ENCODE peak calls at places on chromosome 12, in four cellular contexts. K, C, J and Y are unnamed samples.
A peak's percentile ranks its signal among the peaks of the same experiment; 100 is the strongest.

GRCh38 chr12:109762071-109762672 is 48.5 kb downstream of the FAM222A start:
- DNase-seq in J (no peak), K (no peak), C (no peak), Y (no peak)

GRCh38 chr12:67039995-67040860 is 228.9 kb upstream of the CAND1 start:
- DNase-seq in K (no peak), J (no peak), C (peak; percentile 41), Y (no peak)

GRCh38 chr12:28830491-28830890 is 318.6 kb upstream of the FAR2 start:
- DNase-seq in K (no peak), J (no peak), C (no peak), Y (no peak)

GRCh38 chr12:25056486-25057130 is 107.7 kb upstream of the BCAT1 start:
- DNase-seq in J (no peak), K (no peak), C (no peak), Y (no peak)

GRCh38 chr12:795305-795704 is 42.9 kb downstream of the WNK1 start:
- DNase-seq in K (no peak), C (no peak), J (no peak), Y (peak; percentile 64)

GRCh38 chr12:27334721-27335082 is 2.1 kb downstream of the BMAL2 start:
- DNase-seq in K (no peak), J (no peak), C (no peak), Y (no peak)

GRCh38 chr12:47789141-47789540 is 16.1 kb downstream of the SLC48A1 start:
- DNase-seq in J (no peak), C (no peak), K (no peak), Y (no peak)

GRCh38 chr12:64650762-64651161 is 40.5 kb downstream of the RASSF3 start:
- DNase-seq in C (no peak), K (peak; percentile 68), J (peak; percentile 39), Y (peak; percentile 45)

GRCh38 chr12:105331805-105332251 is 1.3 kb downstream of the C12orf75 start:
- DNase-seq in J (no peak), C (peak; percentile 24), K (peak; percentile 21), Y (no peak)

GRCh38 chr12:67634167-67634793 is 14.3 kb upstream of the DYRK2 start:
- DNase-seq in C (no peak), K (no peak), J (no peak), Y (no peak)

GRCh38 chr12:44077293-44077692 is 241.4 kb downstream of the TMEM117 start:
- DNase-seq in K (no peak), C (no peak), J (no peak), Y (no peak)

GRCh38 chr12:219891-220352 is 6.0 kb upstream of the SLC6A12 start:
- DNase-seq in C (peak; percentile 79), J (peak; percentile 32), K (peak; percentile 87), Y (peak; percentile 16)

GRCh38 chr12:107319536-107320030 is 226.2 kb upstream of the CRY1 start:
- DNase-seq in K (peak; percentile 19), J (peak; percentile 34), C (no peak), Y (no peak)

GRCh38 chr12:11580125-11580751 is 69.2 kb upstream of the ETV6 start:
- DNase-seq in J (peak; percentile 89), C (no peak), K (no peak), Y (peak; percentile 11)

GRCh38 chr12:83313322-83313721 is 626.6 kb downstream of the TMTC2 start:
- DNase-seq in K (no peak), J (no peak), C (no peak), Y (no peak)

GRCh38 chr12:111582133-111582747 is 16.9 kb downstream of the ATXN2 start:
- DNase-seq in K (no peak), J (no peak), C (no peak), Y (no peak)

GRCh38 chr12:19893514-19893913 is 454.2 kb downstream of the AEBP2 start:
- DNase-seq in J (peak; percentile 55), K (peak; percentile 35), C (peak; percentile 58), Y (peak; percentile 31)

GRCh38 chr12:39348941-39349626 is 93.8 kb downstream of the KIF21A start:
- DNase-seq in C (no peak), J (no peak), K (no peak), Y (no peak)

GRCh38 chr12:91272456-91273063 is 89.9 kb upstream of the DCN start:
- DNase-seq in C (no peak), J (no peak), K (no peak), Y (no peak)

GRCh38 chr12:20474443-20474842 is 106.1 kb downstream of the PDE3A start:
- DNase-seq in C (no peak), K (no peak), J (peak; percentile 68), Y (no peak)

GRCh38 chr12:69425417-69425816 is 44.8 kb upstream of the FRS2 start:
- DNase-seq in C (no peak), J (no peak), K (no peak), Y (no peak)

GRCh38 chr12:124369055-124369900 is 74.4 kb downstream of the RFLNA start:
- DNase-seq in C (no peak), K (peak; percentile 71), J (peak; percentile 94), Y (peak; percentile 90)

DNA sequence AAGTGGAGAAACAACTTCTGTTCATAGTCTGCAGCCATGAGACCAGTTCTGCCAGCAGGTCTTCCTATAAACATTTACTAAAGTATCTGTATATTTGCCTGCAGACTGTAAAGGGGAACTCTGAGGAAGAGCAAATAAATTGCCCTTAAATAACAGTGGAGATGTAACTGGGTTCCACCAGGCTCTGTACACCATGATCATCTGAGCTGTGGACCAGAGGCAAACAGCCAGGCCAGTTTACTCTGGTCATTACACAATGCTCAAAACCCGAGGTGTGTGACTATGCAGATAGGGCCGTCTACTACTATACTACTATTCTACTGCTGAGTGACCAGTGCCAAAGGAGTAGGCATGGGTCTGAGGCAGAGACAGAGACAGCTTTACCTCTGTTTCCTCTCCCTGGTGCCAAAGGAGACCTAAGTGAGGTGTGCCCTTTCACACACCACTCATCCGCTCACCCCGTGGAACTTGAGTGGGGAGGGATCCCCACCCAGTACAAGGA is 21.2 kb upstream of the CERS5 start:
- DNase-seq in K (peak; percentile 55), C (no peak), J (peak; percentile 68), Y (no peak)
- H3K4me3 ChIP-seq in K (no peak overlapping the region), C (no peak overlapping the region), J (no peak overlapping the region), Y (no peak overlapping the region)

DNA sequence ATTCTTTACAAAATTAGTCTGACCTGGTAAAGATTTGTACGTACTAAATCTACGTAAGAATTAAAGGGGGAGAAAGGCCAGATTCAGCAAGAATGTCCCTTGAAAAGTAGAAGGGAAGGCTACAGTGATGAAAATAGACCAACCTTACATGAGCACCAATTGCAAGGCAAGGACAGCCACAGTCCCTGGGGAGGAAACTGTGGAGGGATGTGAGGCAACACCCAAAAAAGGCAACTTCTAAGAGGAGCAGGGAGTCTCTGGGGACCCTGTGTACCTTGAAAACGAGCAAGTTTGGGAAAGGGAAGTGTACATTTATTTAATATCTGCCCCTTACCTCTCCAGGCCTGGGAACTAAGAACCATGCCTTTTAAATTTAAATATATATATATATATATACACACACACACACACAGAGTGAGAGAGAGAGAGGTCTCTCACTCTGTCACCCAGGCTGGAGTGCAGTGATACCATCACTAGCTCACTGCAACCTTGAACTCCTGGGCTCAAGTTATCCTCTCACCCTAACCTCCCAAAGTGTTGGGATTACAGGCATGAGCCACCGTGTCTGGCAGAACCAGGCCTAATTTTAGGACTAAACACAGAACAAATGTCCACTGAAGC is 56.4 kb downstream of the TMCC3 start:
- DNase-seq in J (no peak), C (no peak), K (no peak), Y (no peak)
- H3K27ac ChIP-seq in J (no peak overlapping the region), C (no peak overlapping the region), K (no peak overlapping the region), Y (peak overlapping the region; percentile 0)

DNA sequence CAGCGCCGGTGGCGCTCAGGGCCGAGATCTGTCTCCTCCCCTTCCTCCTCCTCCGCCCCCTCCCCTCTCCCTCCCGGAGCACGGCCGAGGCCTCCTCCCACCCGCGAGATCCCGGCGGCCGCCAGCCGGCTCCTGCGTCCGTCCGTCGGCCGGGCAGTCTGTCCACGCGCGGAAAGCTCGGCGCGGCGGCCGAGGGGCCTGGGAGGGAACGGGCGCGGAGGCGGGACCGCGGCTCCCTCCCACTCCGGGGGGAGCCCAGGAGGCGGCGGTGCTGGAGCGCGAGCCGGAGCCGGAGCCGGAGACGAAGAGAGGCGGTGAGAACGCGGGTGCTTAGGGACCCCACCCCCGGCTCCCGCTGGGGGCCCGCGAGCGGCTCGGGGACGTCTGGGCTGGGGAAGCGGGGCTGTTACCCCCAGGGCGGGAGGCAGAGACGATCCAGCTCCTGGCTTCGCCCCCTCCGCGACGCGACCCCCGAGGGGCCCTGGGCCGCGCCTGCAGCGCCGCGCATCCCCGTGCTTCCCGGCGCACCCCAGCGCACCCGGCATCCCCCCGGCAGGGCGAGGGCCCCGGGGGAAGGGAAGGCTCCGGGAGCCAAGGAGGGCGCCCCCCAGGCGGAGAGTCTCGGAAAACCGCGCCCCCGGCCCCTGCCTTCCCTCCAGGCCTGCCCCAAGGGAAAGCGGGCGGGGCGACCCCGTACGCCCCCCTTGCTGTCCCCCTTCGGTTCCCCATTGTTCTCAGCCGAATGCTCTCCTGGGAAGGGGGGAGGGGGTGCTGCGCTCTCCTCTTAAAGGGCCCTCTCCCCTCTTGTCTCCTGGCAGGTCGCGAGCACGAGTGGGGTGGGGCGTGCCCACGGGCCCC is at the start of gene DTX1:
- DNase-seq in K (no peak), J (peak; percentile 3), C (no peak), Y (no peak)
- TF ChIP-seq EZH2 in K (peak; percentile 85), J (no peak), C (no peak), Y (peak; percentile 79)

DNA sequence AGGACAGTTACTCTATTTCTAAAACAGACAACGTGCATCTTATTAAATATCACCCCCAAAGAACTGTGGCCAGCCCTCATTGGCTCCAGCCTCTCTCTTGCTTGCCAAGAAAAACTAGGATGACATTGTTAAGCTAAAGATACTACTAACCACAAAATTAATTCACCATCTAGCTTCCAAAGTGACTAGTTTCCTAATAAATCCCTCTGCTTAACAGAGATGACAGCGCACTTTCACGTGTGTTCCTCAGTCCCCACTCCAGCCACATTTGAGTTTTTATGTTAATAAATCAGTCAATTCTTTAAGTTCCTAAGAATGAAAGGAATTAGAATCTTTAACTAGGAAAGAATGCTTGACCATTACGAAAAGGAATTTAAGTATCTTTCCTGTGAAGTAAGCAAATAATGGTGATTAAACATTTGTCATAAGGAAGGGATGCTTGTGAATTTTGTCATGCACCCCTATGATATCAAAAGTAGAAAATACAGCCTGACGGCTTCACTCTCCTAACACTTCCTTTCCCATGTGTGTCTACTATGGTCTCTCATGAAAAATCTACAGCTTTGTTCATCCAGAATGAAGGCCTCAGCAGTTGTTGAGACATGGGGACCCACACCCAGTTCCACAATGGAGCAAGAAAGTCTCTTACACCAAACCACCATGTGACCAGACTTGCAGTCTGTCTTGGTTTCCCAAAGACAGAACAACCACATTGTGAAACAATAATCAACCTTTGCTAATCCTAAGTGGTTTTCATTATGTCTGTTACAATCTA is 8.1 kb downstream of the CORO1C start:
- DNase-seq in K (no peak), J (peak; percentile 96), C (no peak), Y (peak; percentile 65)
- H3K4me3 ChIP-seq in K (no peak overlapping the region), J (no peak overlapping the region), C (no peak overlapping the region), Y (no peak overlapping the region)

GRCh38 chr12:113161415-113162016 is 12.0 kb downstream of the CFAP73 start:
- DNase-seq in C (no peak), K (no peak), J (peak; percentile 52), Y (no peak)

GRCh38 chr12:113165521-113166450 is 16.3 kb downstream of the CFAP73 start:
- DNase-seq in C (no peak), J (no peak), K (no peak), Y (no peak)

GRCh38 chr12:113162102-113163029 is 12.8 kb downstream of the CFAP73 start:
- DNase-seq in C (no peak), K (no peak), J (peak; percentile 57), Y (peak; percentile 15)

GRCh38 chr12:113164014-113164413 is 14.5 kb downstream of the CFAP73 start:
- DNase-seq in J (no peak), C (no peak), K (no peak), Y (no peak)

GRCh38 chr12:113163030-113163360 is 13.5 kb downstream of the CFAP73 start:
- DNase-seq in J (no peak), C (no peak), K (no peak), Y (no peak)
- H3K27ac ChIP-seq in J (no peak overlapping the region), C (no peak overlapping the region), K (no peak overlapping the region), Y (no peak overlapping the region)